ENCODE peak calls at places on chromosome 18, in seven cellular contexts. D, P, Z, I, X, F and A are unnamed samples.
A peak's percentile ranks its signal among the peaks of the same experiment; 100 is the strongest.

GRCh38 chr18:61731169-61731568 is 161.6 kb downstream of the RNF152 start:
- ATAC-seq in D (no peak), P (no peak), Z (no peak), I (no peak), X (no peak), F (no peak), A (no peak)

GRCh38 chr18:22335644-22336275 is 82.0 kb downstream of the CTAGE1 start:
- ATAC-seq in D (no peak), P (no peak), Z (no peak), I (no peak), X (no peak), F (no peak), A (no peak)

GRCh38 chr18:77071711-77072292 is 60.8 kb downstream of the MBP start:
- ATAC-seq in D (no peak), P (peak; percentile 20), Z (peak; percentile 50), I (no peak), X (peak; percentile 66), F (no peak), A (no peak)

GRCh38 chr18:79823120-79823519 is 25.4 kb downstream of the KCNG2 start:
- ATAC-seq in D (no peak), P (no peak), Z (no peak), I (no peak), X (no peak), F (no peak), A (no peak)

GRCh38 chr18:35949903-35950627 is 22.4 kb upstream of the RMP24 start:
- ATAC-seq in D (peak; percentile 69), P (peak; percentile 70), Z (peak; percentile 73), I (peak; percentile 83), X (peak; percentile 89), F (peak; percentile 83), A (peak; percentile 53)

GRCh38 chr18:44700652-44701051 is 20.0 kb downstream of the SETBP1 start:
- ATAC-seq in D (peak; percentile 82), P (peak; percentile 74), Z (peak; percentile 44), I (peak; percentile 67), X (peak; percentile 91), F (peak; percentile 33), A (peak; percentile 89)

GRCh38 chr18:32261003-32261402 is 71.2 kb downstream of the MEP1B start:
- ATAC-seq in D (no peak), P (no peak), Z (no peak), I (no peak), X (no peak), F (no peak), A (no peak)

GRCh38 chr18:24585996-24586566 is 125.6 kb downstream of the HRH4 start:
- ATAC-seq in D (no peak), P (no peak), Z (no peak), I (no peak), X (no peak), F (no peak), A (peak; percentile 32)

GRCh38 chr18:47817017-47817911 is 113.2 kb downstream of the SMAD2 start:
- ATAC-seq in D (no peak), P (no peak), Z (no peak), I (no peak), X (no peak), F (no peak), A (no peak)

GRCh38 chr18:75269696-75270095 is 59.1 kb downstream of the TSHZ1 start:
- ATAC-seq in D (no peak), P (no peak), Z (no peak), I (peak; percentile 40), X (no peak), F (no peak), A (no peak)

GRCh38 chr18:56576826-56577573 is 61.4 kb downstream of the TXNL1 start:
- ATAC-seq in D (no peak), P (no peak), Z (no peak), I (peak; percentile 64), X (no peak), F (no peak), A (no peak)

GRCh38 chr18:12302391-12303147 is 5.5 kb upstream of the TUBB6 start:
- ATAC-seq in D (no peak), P (no peak), Z (no peak), I (no peak), X (no peak), F (no peak), A (peak; percentile 6)

GRCh38 chr18:62369129-62369644 is 44.1 kb downstream of the TNFRSF11A start:
- ATAC-seq in D (no peak), P (no peak), Z (no peak), I (no peak), X (no peak), F (no peak), A (no peak)